ENCODE peak calls at places on chromosomes 11 and 22, in eight cellular contexts. P, D, Q, T, J, G, V and R are unnamed samples.

GRCh38 chr11:74466916-74467885 is at the start of gene KCNE3:
- DNase-seq in D (peak; percentile 68), V (peak; percentile 77), G (peak; percentile 25), J (no peak), P (peak; percentile 70), Q (no peak), T (no peak), R (peak; percentile 68)

GRCh38 chr11:70135142-70136132 is 57.3 kb downstream of the ANO1 start:
- DNase-seq in V (no peak), P (peak; percentile 75), T (no peak), G (peak; percentile 33), D (no peak), J (no peak), Q (no peak), R (no peak)

GRCh38 chr22:49670610-49671330 is 156.9 kb downstream of the BRD1 start:
- DNase-seq in J (no peak), D (no peak), Q (no peak), V (peak; percentile 55), G (no peak), T (no peak), P (no peak), R (no peak)

GRCh38 chr11:86303257-86303656 is 1.2 kb downstream of the HIKESHI start:
- DNase-seq in T (no peak), Q (no peak), J (no peak), V (no peak), D (no peak), P (no peak), G (no peak), R (no peak)

GRCh38 chr11:71285111-71285510 is 32.7 kb upstream of the SHANK2 start:
- DNase-seq in Q (no peak), P (no peak), T (no peak), V (no peak), G (no peak), J (no peak), D (no peak), R (no peak)

GRCh38 chr11:134589155-134589554 is 177.1 kb upstream of the B3GAT1 start:
- DNase-seq in T (no peak), D (no peak), J (no peak), V (no peak), P (no peak), G (no peak), Q (no peak), R (no peak)

GRCh38 chr11:35711173-35711910 is 48.8 kb downstream of the TRIM44 start:
- DNase-seq in J (no peak), D (no peak), V (no peak), T (no peak), P (no peak), G (peak; percentile 6), Q (no peak), R (no peak)

GRCh38 chr11:72228229-72228843 is 3.8 kb downstream of the INPPL1 start:
- DNase-seq in G (no peak), V (no peak), D (no peak), Q (no peak), T (no peak), P (no peak), J (peak; percentile 34), R (no peak)

GRCh38 chr11:78268516-78269410 is 80.0 kb downstream of the USP35 start:
- DNase-seq in J (no peak), P (peak; percentile 73), T (no peak), G (peak; percentile 25), D (peak; percentile 29), V (no peak), Q (no peak), R (peak; percentile 39)

GRCh38 chr11:3146612-3147256 is 18.4 kb downstream of the OSBPL5 start:
- DNase-seq in G (peak; percentile 69), P (peak; percentile 54), D (no peak), V (no peak), J (no peak), T (no peak), Q (no peak), R (no peak)
- TF ChIP-seq CTCF in G (no peak), P (no peak), D (no peak), V (no peak), J (no peak), T (no peak), Q (no peak), R (no peak)

DNA sequence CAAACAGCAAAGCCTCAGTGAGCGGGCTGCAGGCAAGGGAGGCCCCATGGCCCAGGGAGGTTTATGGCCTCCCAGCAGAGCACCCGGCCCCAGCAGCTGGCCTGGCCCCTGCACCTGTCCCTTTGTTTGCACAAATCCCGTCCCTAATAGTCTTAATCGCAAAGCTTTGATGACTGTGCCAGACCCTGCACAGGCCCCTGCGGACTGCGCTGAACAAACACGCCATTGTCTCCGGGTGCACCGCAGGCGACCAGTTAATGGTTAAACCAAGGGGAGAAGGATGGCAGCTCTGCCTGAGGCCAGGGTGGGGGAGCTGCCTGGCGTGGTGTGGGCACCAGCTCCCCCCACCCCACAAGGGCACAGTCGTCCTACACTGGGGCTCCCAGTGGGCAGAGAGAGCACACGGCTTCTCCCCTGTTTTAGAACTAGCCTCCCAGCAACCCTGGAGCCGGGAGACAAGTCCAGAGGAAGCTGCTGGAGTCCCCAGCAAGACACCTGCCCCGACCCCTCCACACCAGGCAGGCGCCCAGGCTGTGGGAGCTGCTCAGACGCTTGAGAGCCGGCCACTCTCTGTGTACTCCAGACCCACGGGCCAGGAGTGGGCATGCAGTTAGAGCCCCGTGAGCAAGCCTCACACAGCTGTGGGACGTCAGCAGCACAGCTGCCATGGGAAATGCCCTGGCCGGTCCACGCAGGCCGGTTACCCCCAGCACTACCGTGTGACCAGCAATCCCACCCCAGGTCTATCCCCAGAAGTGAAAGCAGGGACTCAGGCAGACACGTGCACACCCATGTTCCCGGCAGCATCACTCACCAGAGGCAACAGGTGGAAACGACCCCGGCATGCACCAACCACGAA is 39.7 kb upstream of the TH start:
- DNase-seq in P (no peak), G (no peak), V (no peak), D (peak; percentile 6), Q (no peak), J (no peak), T (no peak), R (no peak)
- H3K27ac ChIP-seq in P (no peak overlapping the region), G (no peak overlapping the region), V (no peak overlapping the region), D (no peak overlapping the region), Q (no peak overlapping the region), J (no peak overlapping the region), T (no peak overlapping the region), R (no peak overlapping the region)

GRCh38 chr11:110088535-110089344 is 4.5 kb upstream of the ZC3H12C start:
- DNase-seq in P (no peak), V (no peak), G (no peak), D (no peak), Q (no peak), J (no peak), T (no peak), R (no peak)
- H3K4me3 ChIP-seq in P (no peak overlapping the region), V (no peak overlapping the region), G (no peak overlapping the region), D (no peak overlapping the region), Q (no peak overlapping the region), J (no peak overlapping the region), T (no peak overlapping the region), R (no peak overlapping the region)

GRCh38 chr22:22692707-22693530 is 48.5 kb downstream of the GGTLC2 start:
- DNase-seq in Q (peak; percentile 83), D (peak; percentile 29), P (peak; percentile 63), T (no peak), G (peak; percentile 61), J (peak; percentile 17), V (no peak), R (no peak)
- TF ChIP-seq CTCF in Q (peak; percentile 99), D (peak; percentile 41), P (peak; percentile 46), T (peak; percentile 50), G (peak; percentile 62), J (peak; percentile 67), V (peak; percentile 46), R (no peak)